ENCODE peak calls at places on chromosomes 7 and 10, in seven cellular contexts. A, Z, C, E, K, G and P are unnamed samples.

GRCh38 chr7:91168766-91169518 is 95.3 kb upstream of the FZD1 start:
- DNase-seq in A (no peak), Z (no peak), C (no peak), E (no peak), K (peak), G (no peak), P (no peak)

GRCh38 chr7:36889182-36889581 is 164.9 kb upstream of the AOAH start:
- DNase-seq in A (no peak), Z (no peak), C (no peak), E (no peak), K (no peak), G (no peak), P (no peak)

GRCh38 chr10:127298396-127298795 is 102.0 kb upstream of the INSYN2A start:
- DNase-seq in A (no peak), Z (no peak), C (no peak), E (no peak), K (no peak), G (no peak), P (no peak)

GRCh38 chr7:128161466-128162125 is 79.5 kb upstream of the LEP start:
- DNase-seq in A (no peak), Z (no peak), C (no peak), E (no peak), K (no peak), G (no peak), P (no peak)

GRCh38 chr7:27873006-27873295 is 133.0 kb downstream of the TAX1BP1 start:
- DNase-seq in A (no peak), Z (no peak), C (no peak), E (no peak), K (no peak), G (no peak), P (no peak)

GRCh38 chr10:73628405-73628804 is 12.9 kb downstream of the MYOZ1 start:
- DNase-seq in A (no peak), Z (no peak), C (no peak), E (no peak), K (no peak), G (no peak), P (no peak)

GRCh38 chr7:33185786-33186185 is 56.4 kb downstream of the BBS9 start:
- DNase-seq in A (no peak), Z (no peak), C (peak), E (peak), K (peak), G (peak), P (no peak)

GRCh38 chr7:73850781-73851207 is 8.5 kb upstream of the METTL27 start:
- DNase-seq in A (no peak), Z (no peak), C (no peak), E (peak), K (peak), G (peak), P (no peak)

GRCh38 chr7:100568936-100569844 is 4.5 kb downstream of the SAP25 start:
- DNase-seq in A (peak), Z (no peak), C (peak), E (no peak), K (no peak), G (peak), P (peak)

GRCh38 chr10:50421026-50421719 is 169.9 kb upstream of the ASAH2 start:
- DNase-seq in A (no peak), Z (no peak), C (peak), E (peak), K (no peak), G (peak), P (no peak)

GRCh38 chr10:89064764-89065163 is 74.2 kb downstream of the FAS start:
- DNase-seq in A (no peak), Z (no peak), C (no peak), E (no peak), K (no peak), G (no peak), P (no peak)

GRCh38 chr10:133140417-133141143 is 19.4 kb upstream of the KNDC1 start:
- DNase-seq in A (no peak), Z (no peak), C (no peak), E (no peak), K (no peak), G (no peak), P (peak)

GRCh38 chr7:81235896-81236479 is 317.1 kb upstream of the SEMA3C start:
- DNase-seq in A (no peak), Z (no peak), C (no peak), E (no peak), K (no peak), G (no peak), P (no peak)

GRCh38 chr7:1257221-1257620 is 24.5 kb downstream of the UNCX start:
- DNase-seq in A (no peak), Z (no peak), C (no peak), E (no peak), K (no peak), G (no peak), P (no peak)

GRCh38 chr10:33190406-33190805 is 144.1 kb downstream of the NRP1 start:
- DNase-seq in A (no peak), Z (no peak), C (no peak), E (no peak), K (no peak), G (no peak), P (no peak)

GRCh38 chr10:130400890-130401289 is 264.7 kb downstream of the GLRX3 start:
- DNase-seq in A (no peak), Z (no peak), C (no peak), E (no peak), K (no peak), G (no peak), P (no peak)

GRCh38 chr7:140397784-140398750 is at the start of gene SLC37A3:
- DNase-seq in A (peak), Z (peak), C (peak), E (peak), K (peak), G (peak), P (peak)

GRCh38 chr7:64314493-64315020 is 796 bp downstream of the ZNF736 start:
- DNase-seq in A (no peak), Z (no peak), C (peak), E (no peak), K (no peak), G (no peak), P (no peak)
- H3K4me3 ChIP-seq in A (peak), Z (peak), C (peak), E (no peak), K (peak), G (peak), P (peak)

GRCh38 chr7:148882192-148882591 is 1.9 kb downstream of the EZH2 start:
- DNase-seq in A (no peak), Z (no peak), C (no peak), E (no peak), K (no peak), G (no peak), P (no peak)
- H3K4me3 ChIP-seq in A (peak), Z (no peak), C (peak), E (peak), K (peak), G (no peak), P (no peak)

GRCh38 chr10:116669080-116669479 is 48.3 kb downstream of the PNLIPRP2 start:
- DNase-seq in A (no peak), Z (no peak), C (no peak), E (no peak), K (no peak), G (no peak), P (no peak)
- H3K4me3 ChIP-seq in A (no peak), Z (no peak), C (peak), E (no peak), K (no peak), G (no peak), P (no peak)

DNA sequence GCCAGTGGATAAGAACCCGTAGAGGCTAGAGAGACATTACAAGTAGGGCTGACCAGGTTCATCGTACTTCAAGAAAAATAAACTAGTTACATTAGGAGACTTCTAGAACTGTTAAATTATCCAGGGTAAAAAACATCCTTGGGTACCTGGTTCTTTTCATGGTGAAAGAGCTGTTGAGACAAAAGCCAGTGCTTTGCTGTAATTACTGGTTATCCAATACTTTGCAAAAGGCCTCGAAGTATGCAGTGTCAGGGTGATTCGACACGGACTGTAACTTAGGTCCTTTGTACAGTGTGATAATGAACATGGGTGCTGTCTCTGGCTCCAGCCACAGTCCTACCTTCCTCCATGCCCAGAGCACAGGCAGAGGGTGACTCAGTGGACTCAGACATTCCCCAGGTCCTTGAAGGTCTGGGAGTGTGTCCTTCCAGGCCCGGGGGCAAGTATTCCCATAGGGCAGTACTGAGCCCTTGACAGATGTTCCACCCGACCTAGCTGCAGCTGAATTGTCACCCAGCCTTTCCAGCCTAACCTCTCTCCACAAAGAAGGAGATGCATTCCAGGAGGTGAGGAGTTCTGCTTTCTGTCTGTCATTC is 123.6 kb upstream of the TMEM72 start:
- DNase-seq in A (no peak), Z (no peak), C (no peak), E (no peak), K (no peak), G (no peak), P (no peak)
- H3K4me3 ChIP-seq in A (no peak), Z (no peak), C (no peak), E (no peak), K (no peak), G (no peak), P (no peak)

GRCh38 chr7:135847242-135847641 is 98.6 kb upstream of the FAM180A start:
- DNase-seq in A (no peak), Z (no peak), C (no peak), E (no peak), K (no peak), G (no peak), P (no peak)

GRCh38 chr7:135846339-135846738 is 97.7 kb upstream of the FAM180A start:
- DNase-seq in A (no peak), Z (no peak), C (no peak), E (no peak), K (no peak), G (no peak), P (no peak)

GRCh38 chr7:135844903-135845302 is 96.3 kb upstream of the FAM180A start:
- DNase-seq in A (no peak), Z (no peak), C (no peak), E (no peak), K (no peak), G (no peak), P (no peak)

GRCh38 chr7:135843214-135843613 is 94.6 kb upstream of the FAM180A start:
- DNase-seq in A (no peak), Z (no peak), C (no peak), E (no peak), K (no peak), G (no peak), P (no peak)

DNA sequence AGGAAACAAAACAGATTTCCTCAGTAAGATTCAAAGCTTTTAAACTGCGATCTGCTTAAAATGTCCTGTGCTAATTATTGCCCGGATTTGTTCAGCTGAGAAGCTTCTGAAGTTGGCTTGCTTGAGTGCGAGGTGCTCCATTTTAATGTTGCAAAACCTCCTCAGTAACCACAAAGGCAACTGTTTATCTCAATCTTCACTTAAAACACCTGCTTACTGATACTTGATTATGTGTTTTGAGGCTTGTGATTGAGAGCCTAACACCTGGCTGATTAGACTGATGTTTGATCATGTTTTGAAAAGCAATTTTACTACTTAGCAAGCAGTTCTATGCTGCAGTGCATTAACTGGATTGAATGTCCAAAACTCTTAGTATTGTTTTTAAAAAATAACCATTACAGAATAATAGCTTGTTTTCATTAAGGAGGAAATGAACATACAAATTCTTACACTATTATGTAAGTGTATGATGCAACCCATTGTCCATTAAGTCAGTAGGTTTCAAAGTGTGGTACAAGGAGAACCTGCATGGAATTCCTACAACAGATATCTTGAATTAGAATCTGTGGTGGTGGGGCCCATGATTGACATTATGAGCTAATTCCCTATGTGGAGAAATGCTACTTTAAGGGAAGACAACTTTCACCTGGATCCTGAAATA is 96.9 kb upstream of the FAM180A start:
- DNase-seq in A (no peak), Z (no peak), C (no peak), E (no peak), K (no peak), G (no peak), P (no peak)
- H3K4me3 ChIP-seq in A (no peak), Z (no peak), C (no peak), E (no peak), K (no peak), G (no peak), P (no peak)

DNA sequence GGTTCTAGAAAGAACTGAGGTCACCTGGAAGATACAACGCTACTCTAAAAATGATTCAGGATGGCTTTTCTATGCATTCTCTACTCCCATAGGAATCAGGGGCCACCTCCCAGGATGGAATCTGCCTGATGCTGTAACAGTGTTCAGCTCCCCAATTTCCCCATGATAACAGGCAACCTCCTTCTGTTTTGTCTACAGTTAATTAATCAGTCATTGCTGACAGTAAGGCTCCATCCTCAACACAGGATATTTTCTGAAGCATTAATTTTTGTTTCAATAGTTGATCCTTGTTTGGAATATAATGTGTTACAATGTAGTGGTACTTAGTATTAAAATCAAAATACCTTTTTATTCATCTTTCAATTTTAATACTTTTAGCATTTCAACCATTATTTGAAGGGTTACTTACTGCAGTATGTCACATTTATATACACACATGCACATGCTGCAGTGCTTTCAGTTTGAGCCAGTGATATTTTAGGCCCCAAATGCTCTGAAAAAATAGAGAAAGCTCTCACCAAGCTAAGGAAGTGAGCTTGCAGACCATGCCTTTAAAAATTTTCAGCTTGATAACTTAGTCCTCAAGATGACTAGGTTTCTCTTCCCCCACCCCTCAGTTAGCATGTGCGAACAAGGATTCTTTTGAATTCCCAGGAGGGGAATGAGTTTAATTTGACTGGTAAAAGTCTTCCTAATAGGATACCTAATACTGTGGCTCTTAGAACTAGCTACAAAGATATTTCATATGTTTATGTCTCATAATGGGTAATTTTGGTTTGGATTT is 592 bp upstream of the PIK3CG start:
- DNase-seq in A (no peak), Z (no peak), C (no peak), E (no peak), K (no peak), G (no peak), P (no peak)
- H3K4me3 ChIP-seq in A (peak), Z (no peak), C (no peak), E (no peak), K (no peak), G (no peak), P (no peak)